ENCODE peak calls at places on chromosomes 16 and 17, in four cellular contexts. D, F, L and A are unnamed samples.

GRCh38 chr16:87350681-87351319 is 32.8 kb downstream of the FBXO31 start:
- DNase-seq in L (no peak), D (no peak), F (no peak), A (peak)

GRCh38 chr17:38428643-38429371 is 543 bp downstream of the ARHGAP23 start:
- DNase-seq in L (no peak), F (no peak), D (no peak), A (no peak)

GRCh38 chr16:69482410-69482951 is 58.1 kb downstream of the CYB5B start:
- DNase-seq in D (no peak), F (peak), L (no peak), A (no peak)

GRCh38 chr17:50209472-50210248 is 8.2 kb upstream of the COL1A1 start:
- DNase-seq in D (no peak), F (no peak), L (no peak), A (peak)

GRCh38 chr16:56584276-56584675 is 5.1 kb upstream of the MT3 start:
- DNase-seq in L (no peak), D (no peak), F (no peak), A (no peak)

GRCh38 chr16:86771506-86772230 is 193.3 kb downstream of the FOXL1 start:
- DNase-seq in F (no peak), D (no peak), L (no peak), A (no peak)

GRCh38 chr17:7330099-7331015 is 1.2 kb upstream of the NEURL4 start:
- DNase-seq in F (peak), D (peak), L (peak), A (no peak)

GRCh38 chr17:83154311-83155127 is 75.1 kb downstream of the METRNL start:
- DNase-seq in L (no peak), D (no peak), F (no peak), A (no peak)

GRCh38 chr16:5504028-5504758 is 406.6 kb upstream of the EEF2KMT start:
- DNase-seq in D (no peak), F (no peak), L (no peak), A (no peak)

GRCh38 chr17:19867094-19867653 is 562 bp downstream of the ULK2 start:
- DNase-seq in D (peak), F (peak), L (peak), A (no peak)

GRCh38 chr16:54936979-54937672 is 6.5 kb downstream of the IRX5 start:
- DNase-seq in L (no peak), D (no peak), F (no peak), A (no peak)

GRCh38 chr16:19331794-19332193 is 46.3 kb downstream of the CLEC19A start:
- DNase-seq in F (no peak), L (no peak), D (no peak), A (no peak)

GRCh38 chr17:81025756-81026155 is 9.2 kb upstream of the BAIAP2 start:
- DNase-seq in L (no peak), F (no peak), D (no peak), A (no peak)

GRCh38 chr17:266701-267656 is 85.5 kb upstream of the DOC2B start:
- DNase-seq in L (no peak), F (no peak), D (no peak), A (no peak)